ENCODE peak calls at places on chromosomes 11 and 22, in four cellular contexts. D, Z, R and N are unnamed samples.

GRCh38 chr11:61728940-61729219 is 23.6 kb upstream of the MYRF start:
- DNase-seq in Z (no peak), R (no peak), D (no peak), N (no peak)

GRCh38 chr11:75633409-75634011 is 35.3 kb downstream of the MAP6 start:
- DNase-seq in R (no peak), D (no peak), Z (no peak), N (no peak)

GRCh38 chr11:69040581-69041260 is 8.0 kb upstream of the TPCN2 start:
- DNase-seq in R (no peak), Z (no peak), D (no peak), N (no peak)

GRCh38 chr11:115616941-115617340 is 112.7 kb upstream of the CADM1 start:
- DNase-seq in D (no peak), Z (no peak), R (peak), N (no peak)

GRCh38 chr11:78835646-78836045 is 261.0 kb upstream of the NARS2 start:
- DNase-seq in D (no peak), R (no peak), Z (no peak), N (no peak)

GRCh38 chr11:116537121-116537520 is 235.7 kb downstream of the BUD13 start:
- DNase-seq in Z (no peak), R (no peak), D (no peak), N (no peak)

GRCh38 chr22:46043816-46044717 is 67.1 kb upstream of the WNT7B start:
- DNase-seq in R (no peak), D (no peak), Z (no peak), N (no peak)

GRCh38 chr11:45085657-45086501 is 60.6 kb upstream of the PRDM11 start:
- DNase-seq in Z (no peak), R (no peak), D (no peak), N (no peak)

GRCh38 chr22:49148895-49149418 is 678.7 kb downstream of the BRD1 start:
- DNase-seq in R (no peak), D (no peak), Z (no peak), N (no peak)

GRCh38 chr22:45911601-45912271 is 65.2 kb downstream of the WNT7B start:
- DNase-seq in D (no peak), Z (no peak), R (no peak), N (no peak)

DNA sequence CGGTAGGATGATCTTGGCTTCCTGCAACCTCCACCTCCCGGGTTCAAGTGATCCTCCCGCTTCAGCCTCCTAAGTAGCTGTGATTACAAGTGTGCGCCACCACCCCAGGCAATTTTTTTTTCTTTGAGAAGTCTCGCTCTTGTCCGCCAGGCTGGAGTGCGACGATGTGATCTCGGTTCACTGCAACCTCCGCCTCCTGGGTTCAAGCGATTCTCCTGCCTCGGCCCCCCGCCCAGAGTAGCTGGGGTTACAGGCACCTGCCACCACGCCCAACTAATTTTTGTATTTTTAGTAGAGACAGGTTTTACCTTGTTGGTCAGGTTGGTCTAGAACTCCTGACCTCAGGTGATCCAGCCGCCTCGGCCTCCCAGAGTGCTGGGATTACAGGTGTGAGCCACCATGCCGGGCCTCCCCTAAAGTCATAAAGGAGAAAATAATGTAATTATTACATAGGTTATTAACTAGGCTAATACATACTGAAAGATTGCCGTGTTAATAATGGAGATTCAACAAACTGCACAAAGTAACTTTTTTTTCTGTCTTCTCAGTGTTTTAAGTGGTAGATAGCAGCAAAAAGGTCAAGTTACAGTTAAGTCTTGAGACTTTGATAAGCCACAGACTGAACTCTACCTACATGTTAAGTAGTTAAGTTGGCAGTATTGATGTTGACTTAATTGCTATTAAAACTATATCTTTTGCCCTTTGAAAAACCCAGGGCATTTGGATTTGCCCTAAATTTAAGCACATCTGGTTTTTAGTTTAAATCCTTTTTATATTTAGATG is 3.9 kb downstream of the CAPRIN1 start:
- DNase-seq in D (no peak), Z (no peak), R (no peak), N (no peak)
- TF ChIP-seq CTCF in D (no peak), Z (no peak), R (no peak), N (no peak)

DNA sequence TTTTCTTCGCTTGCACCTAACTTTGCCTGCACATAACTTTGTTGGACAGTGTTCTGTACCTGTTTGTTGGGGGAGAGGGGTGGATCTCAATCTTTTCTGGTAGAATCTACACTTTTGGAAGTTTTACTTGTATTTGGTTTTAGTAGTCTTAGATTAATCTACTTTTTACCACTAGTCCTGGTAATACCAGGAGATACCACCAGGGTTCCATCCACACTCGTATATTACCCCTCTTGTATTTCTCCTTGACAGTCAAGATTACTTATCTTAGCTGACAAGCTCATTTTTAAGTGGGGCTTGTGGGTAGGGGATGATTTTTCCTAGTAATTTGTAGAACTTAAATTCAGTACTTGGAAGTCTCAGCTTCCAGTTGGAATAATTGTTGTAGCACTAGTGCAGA is 37.3 kb upstream of the TECTA start:
- DNase-seq in R (no peak), D (no peak), Z (peak), N (no peak)
- TF ChIP-seq CTCF in R (peak), D (peak), Z (peak), N (no peak)

DNA sequence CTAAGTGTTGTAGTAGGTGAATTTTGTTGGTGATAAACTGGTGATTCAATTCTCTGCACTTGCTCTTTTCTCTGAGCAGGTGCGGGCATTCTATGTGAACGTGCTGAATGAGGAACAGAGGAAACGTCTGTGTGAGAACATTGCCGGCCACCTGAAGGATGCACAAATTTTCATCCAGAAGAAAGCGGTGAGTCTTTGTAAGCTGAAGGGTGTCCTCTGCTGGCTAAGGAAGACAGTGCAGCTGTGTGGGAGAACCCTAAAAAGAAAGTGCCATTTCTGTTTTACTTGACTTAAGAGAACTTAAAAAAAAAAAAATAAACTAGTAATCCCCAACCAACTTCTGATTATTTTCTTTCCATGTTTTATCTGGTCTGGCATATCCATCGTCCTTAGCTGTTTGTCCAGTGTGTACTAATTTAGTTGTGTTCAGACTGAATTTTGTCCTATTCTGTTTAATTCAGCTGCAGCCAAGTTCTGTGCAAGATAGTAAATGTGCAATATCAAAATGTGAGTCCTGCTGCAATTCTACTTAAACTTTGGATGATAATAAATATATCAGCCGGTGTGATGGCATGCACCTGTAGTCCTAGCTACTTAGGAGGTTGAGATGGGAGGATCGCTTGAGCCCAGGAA is 29.6 kb downstream of the CAT start:
- DNase-seq in R (peak), Z (peak), D (peak), N (no peak)
- TF ChIP-seq CTCF in R (peak), Z (no peak), D (peak), N (no peak)

DNA sequence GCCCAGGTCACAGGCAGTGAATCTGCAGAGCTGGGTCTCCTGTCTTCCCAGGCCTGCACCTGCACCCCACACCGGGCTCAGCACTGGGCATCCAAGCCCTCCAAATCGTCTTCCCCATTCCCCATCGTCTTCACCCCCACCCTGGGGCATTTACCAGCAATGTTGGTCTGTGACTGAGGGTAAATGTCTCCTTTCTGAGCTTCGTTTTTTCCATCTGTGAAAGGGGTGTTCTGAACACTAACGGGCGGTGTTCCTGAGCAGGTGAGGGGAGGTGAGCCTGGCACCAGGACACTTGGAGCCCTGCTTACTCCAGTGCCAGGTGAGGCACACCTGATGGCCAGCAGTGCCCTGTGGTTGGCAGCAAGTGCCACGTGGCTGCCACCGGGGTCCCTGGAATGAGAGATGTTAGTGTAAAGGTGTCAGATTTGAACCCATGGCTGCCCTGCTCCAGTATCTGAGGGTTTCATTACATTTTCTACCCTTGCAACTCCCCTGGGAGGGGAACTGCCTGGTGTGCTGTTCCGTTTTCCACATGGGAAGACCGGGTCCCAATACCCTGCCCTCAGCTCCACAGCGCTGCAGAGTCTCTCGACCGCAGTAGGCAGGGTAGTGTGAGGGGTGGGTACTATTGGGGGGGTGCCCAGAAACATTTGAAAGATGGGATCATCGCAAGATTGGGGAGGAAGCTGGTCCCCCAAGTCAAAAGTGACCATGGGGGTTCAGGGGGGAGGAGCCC is 1.9 kb downstream of the CDC42EP1 start:
- DNase-seq in D (no peak), Z (no peak), R (peak), N (no peak)
- TF ChIP-seq CTCF in D (peak), Z (peak), R (no peak), N (no peak)